ENCODE peak calls at places on chromosomes 2 and 18, in seven cellular contexts. R, Z, X, P, Q, Y and W are unnamed samples.

GRCh38 chr2:75600418-75601088 is 39.8 kb upstream of the EVA1A start:
- DNase-seq in Q (no peak), Z (peak; percentile 68), Y (no peak), X (no peak), R (no peak), P (peak; percentile 95), W (no peak)

GRCh38 chr18:49944681-49945080 is 131.3 kb upstream of the ACAA2 start:
- DNase-seq in Z (peak; percentile 8), Q (no peak), X (peak; percentile 69), Y (peak; percentile 1), R (no peak), P (no peak), W (no peak)

GRCh38 chr2:69962986-69963730 is 1.7 kb upstream of the ASPRV1 start:
- DNase-seq in Y (no peak), Q (no peak), Z (no peak), X (no peak), P (no peak), R (no peak), W (no peak)

GRCh38 chr18:12308386-12309100 is 502 bp downstream of the TUBB6 start:
- DNase-seq in X (peak; percentile 86), R (peak; percentile 79), Y (peak; percentile 94), P (peak; percentile 79), Q (peak; percentile 95), Z (peak; percentile 71), W (peak; percentile 96)

GRCh38 chr2:219644801-219645480 is 17.5 kb downstream of the SLC4A3 start:
- DNase-seq in Z (peak; percentile 64), R (no peak), P (no peak), Q (peak; percentile 83), Y (peak; percentile 26), X (peak; percentile 47), W (peak; percentile 80)

GRCh38 chr2:237693281-237694039 is 66.1 kb downstream of the LRRFIP1 start:
- DNase-seq in Q (no peak), R (no peak), P (peak; percentile 88), X (no peak), Z (peak; percentile 85), Y (peak; percentile 61), W (no peak)

GRCh38 chr18:14179306-14179705 is 47.1 kb upstream of the ZNF519 start:
- DNase-seq in Q (no peak), P (no peak), R (no peak), Y (no peak), Z (peak; percentile 11), X (no peak), W (no peak)

GRCh38 chr2:204003276-204003985 is 66.9 kb downstream of the ICOS start:
- DNase-seq in R (no peak), X (no peak), P (no peak), Q (no peak), Z (no peak), Y (no peak), W (no peak)

GRCh38 chr2:100754951-100755350 is 65.0 kb upstream of the NPAS2 start:
- DNase-seq in Y (no peak), Q (no peak), R (no peak), Z (no peak), P (no peak), X (no peak), W (no peak)

GRCh38 chr2:5544205-5544786 is 147.9 kb upstream of the SOX11 start:
- DNase-seq in X (no peak), P (no peak), Q (no peak), Z (no peak), R (no peak), Y (no peak), W (no peak)

DNA sequence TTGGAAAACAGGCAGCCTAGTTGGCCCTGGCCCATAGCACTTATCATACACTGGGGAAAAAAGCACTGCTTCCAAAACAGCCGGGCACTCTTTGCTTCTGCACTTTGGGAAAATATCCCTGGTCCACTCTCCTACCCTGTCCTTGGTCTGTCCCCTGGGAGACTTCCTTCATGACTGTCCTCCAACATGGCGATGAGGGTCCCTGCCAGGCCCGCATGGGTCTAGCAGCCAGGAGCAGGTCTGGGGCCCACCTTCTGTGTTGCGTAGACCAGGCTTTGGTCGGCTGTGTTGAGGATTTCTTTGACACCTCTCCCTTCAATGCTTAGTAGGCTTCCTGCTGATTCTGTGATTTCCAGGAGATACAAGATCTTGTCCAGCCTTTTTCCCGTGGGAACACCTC is 12.2 kb downstream of the KCNF1 start:
- DNase-seq in Q (no peak), R (no peak), P (no peak), Z (no peak), X (no peak), Y (no peak), W (no peak)
- H3K27me3 ChIP-seq in Q (no peaks in the 10 kb centered on the region), R (no peaks in the 10 kb centered on the region), P (peaks cover 4% of the 10 kb centered on the region), Z (peaks cover 4% of the 10 kb centered on the region), X (no peaks in the 10 kb centered on the region), Y (peaks cover 2% of the 10 kb centered on the region), W (no peaks in the 10 kb centered on the region)

DNA sequence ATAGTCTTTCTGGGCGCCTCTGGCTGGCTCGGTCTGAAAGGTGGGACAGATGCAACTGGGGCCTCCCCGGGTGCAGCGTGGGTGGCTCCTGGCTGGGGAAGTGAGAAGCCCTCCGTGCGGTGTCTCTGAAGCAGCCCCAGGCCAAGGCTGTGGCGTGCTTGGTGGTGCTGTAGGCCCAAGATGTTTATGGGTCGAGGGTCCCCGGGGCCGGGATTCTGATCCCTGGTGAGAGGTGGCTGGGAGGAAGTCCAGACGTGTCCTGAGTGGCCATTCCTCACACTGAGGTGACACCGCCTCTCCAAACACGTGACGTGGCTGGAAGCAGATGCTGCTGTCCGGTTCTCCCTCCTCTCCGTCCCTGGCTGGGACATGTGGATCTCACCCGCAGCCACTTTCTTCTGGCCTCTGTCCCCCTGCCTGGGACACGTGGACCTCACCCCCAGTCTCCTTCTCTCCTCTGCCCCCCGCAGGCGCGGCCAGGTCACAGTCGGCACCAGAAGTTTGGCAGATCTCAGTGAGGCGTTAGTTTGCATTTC is 12.6 kb downstream of the RTP5 start:
- DNase-seq in Q (peak; percentile 87), Y (no peak), P (no peak), R (peak; percentile 67), Z (no peak), X (peak; percentile 73), W (peak; percentile 72)
- H3K27ac ChIP-seq in Q (peak overlapping the region; percentile 22), Y (no peak overlapping the region), P (no peak overlapping the region), R (peak overlapping the region; percentile 96), Z (peak overlapping the region; percentile 65), X (no peak overlapping the region), W (peak overlapping the region; percentile 81)

GRCh38 chr2:148876589-148877402 is 1.8 kb downstream of the KIF5C start:
- DNase-seq in Z (peak; percentile 32), Q (peak; percentile 72), R (peak; percentile 64), P (no peak), X (peak; percentile 96), Y (no peak), W (no peak)
- H3K27me3 ChIP-seq in Z (peaks cover 15% of the 10 kb centered on the region), Q (peaks cover 2% of the 10 kb centered on the region), R (peaks cover 14% of the 10 kb centered on the region), P (peaks cover 24% of the 10 kb centered on the region), X (peaks cover 23% of the 10 kb centered on the region), Y (peaks cover 14% of the 10 kb centered on the region), W (peaks cover 12% of the 10 kb centered on the region)

GRCh38 chr2:11709293-11709692 is 37.1 kb upstream of the LPIN1 start:
- DNase-seq in Q (no peak), R (no peak), Z (no peak), X (no peak), Y (no peak), P (no peak), W (no peak)
- H3K27ac ChIP-seq in Q (no peak overlapping the region), R (no peak overlapping the region), Z (no peak overlapping the region), X (no peak overlapping the region), Y (no peak overlapping the region), P (no peak overlapping the region), W (no peak overlapping the region)

GRCh38 chr2:98730851-98731708 is at the start of gene MGAT4A:
- DNase-seq in Q (peak; percentile 94), Z (peak; percentile 84), R (peak; percentile 88), P (peak; percentile 43), X (peak; percentile 82), Y (peak; percentile 11), W (peak; percentile 73)
- H3K27me3 ChIP-seq in Q (no peaks in the 10 kb centered on the region), Z (no peaks in the 10 kb centered on the region), R (no peaks in the 10 kb centered on the region), P (no peaks in the 10 kb centered on the region), X (peaks cover 62% of the 10 kb centered on the region), Y (peaks cover 18% of the 10 kb centered on the region), W (no peaks in the 10 kb centered on the region)

GRCh38 chr2:182718459-182718858 is 2.4 kb downstream of the DNAJC10 start:
- DNase-seq in R (no peak), Y (no peak), Q (no peak), Z (no peak), P (no peak), X (no peak), W (no peak)
- H3K27ac ChIP-seq in R (no peak overlapping the region), Y (no peak overlapping the region), Q (no peak overlapping the region), Z (no peak overlapping the region), P (no peak overlapping the region), X (no peak overlapping the region), W (no peak overlapping the region)

DNA sequence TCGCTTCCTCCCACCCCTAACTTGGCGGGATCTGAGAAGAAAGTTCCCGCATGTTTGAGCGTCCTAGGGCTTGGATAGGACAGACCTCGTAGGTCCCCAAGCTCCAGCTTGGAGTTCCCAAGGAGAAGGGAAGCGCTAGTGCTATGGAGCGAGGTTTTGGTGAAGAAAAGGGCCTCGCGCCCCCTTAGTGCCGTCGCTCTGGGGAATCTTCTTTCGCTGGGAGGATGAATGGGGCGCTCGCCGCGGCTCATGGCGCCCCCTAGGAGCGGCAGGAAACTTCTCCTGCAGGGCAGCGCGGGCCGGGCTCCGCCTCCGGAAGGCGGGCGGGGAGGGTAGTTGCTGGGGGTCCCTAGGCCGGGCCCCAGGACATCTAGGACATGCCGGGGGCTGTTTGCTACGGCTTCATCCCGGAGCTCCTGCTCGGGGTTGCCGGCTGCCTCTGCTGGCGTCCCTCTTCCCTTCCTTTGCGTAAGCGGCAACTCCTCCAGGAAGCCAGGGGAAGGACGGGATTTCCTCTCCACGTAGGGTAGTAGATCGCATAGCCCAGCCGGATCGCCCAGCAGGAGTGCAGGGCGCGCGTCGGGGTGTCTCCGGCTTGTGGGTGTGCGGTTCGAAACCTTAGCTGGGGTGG is 11.9 kb upstream of the SKOR2 start:
- DNase-seq in P (no peak), X (peak; percentile 89), Q (no peak), R (no peak), Y (no peak), Z (no peak), W (no peak)
- H3K27me3 ChIP-seq in P (peaks cover 44% of the 10 kb centered on the region), X (peaks cover 91% of the 10 kb centered on the region), Q (peaks cover 4% of the 10 kb centered on the region), R (peaks cover 30% of the 10 kb centered on the region), Y (peaks cover 22% of the 10 kb centered on the region), Z (peaks cover 53% of the 10 kb centered on the region), W (peaks cover 28% of the 10 kb centered on the region)

DNA sequence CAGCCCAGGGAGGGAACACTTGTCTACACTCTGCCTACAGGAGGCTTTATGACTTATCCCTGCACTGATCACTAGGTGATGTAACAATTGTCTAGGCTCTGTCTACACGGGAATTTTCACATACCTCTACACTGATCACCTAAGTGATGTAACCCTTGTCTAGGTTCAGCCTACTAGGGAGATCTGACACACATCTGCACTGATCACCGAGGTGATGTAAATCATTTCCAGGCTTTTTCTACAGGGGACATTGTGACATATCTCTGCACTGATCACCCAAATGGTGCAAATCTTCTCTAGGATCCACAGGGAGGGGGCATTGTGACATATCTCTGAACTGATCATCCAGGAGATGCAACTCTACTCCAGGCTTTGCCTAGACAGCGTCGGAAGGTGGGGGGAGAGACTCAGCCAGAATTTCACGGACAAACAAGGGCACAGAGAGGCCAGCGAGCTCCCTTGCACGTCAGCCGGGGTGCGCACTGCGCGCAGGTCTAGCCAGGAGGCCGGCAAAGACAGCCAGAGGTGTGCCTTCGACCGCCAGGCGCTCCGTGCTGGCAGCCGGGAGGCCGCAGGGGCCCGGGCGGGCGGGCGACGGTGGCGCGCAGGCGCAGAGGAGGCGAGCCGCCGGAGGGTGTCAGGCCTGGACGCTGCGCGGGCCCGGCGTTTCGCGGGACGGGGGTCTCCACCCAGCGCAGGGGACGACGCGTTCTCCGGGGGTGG is 46.9 kb upstream of the USP14 start:
- DNase-seq in R (peak; percentile 72), P (peak; percentile 66), X (peak; percentile 85), Q (peak; percentile 89), Y (peak; percentile 54), Z (peak; percentile 57), W (no peak)
- H3K27ac ChIP-seq in R (no peak overlapping the region), P (peak overlapping the region; percentile 59), X (no peak overlapping the region), Q (no peak overlapping the region), Y (no peak overlapping the region), Z (no peak overlapping the region), W (peak overlapping the region; percentile 63)